ENCODE peak calls at places on chromosomes 6 and 20, in four cellular contexts. One of them, this sample, is unnamed. For H3K4me1, the result is how much of the 10 kb centered on the place peaks cover.

GRCh38 chr20:44643596-44644383 is 7.7 kb downstream of the ADA start:
- DNase-seq in left lung: peak
- DNase-seq in small intestine: peak
- DNase-seq in CD8-positive, alpha-beta T cell: no peak
- DNase-seq in this sample: peak

GRCh38 chr6:129606664-129607063 is 103.3 kb downstream of the ARHGAP18 start:
- DNase-seq in left lung: no peak
- DNase-seq in small intestine: no peak
- DNase-seq in CD8-positive, alpha-beta T cell: no peak
- DNase-seq in this sample: no peak

GRCh38 chr6:74073429-74073828 is 377.4 kb downstream of the CD109 start:
- DNase-seq in left lung: no peak
- DNase-seq in small intestine: no peak
- DNase-seq in CD8-positive, alpha-beta T cell: no peak
- DNase-seq in this sample: no peak

GRCh38 chr20:61185181-61185580 is 66.9 kb upstream of the CDH4 start:
- DNase-seq in left lung: no peak
- DNase-seq in small intestine: no peak
- DNase-seq in CD8-positive, alpha-beta T cell: no peak
- DNase-seq in this sample: no peak

GRCh38 chr6:106373502-106374239 is 13.2 kb downstream of the CRYBG1 start:
- DNase-seq in left lung: no peak
- DNase-seq in small intestine: no peak
- DNase-seq in CD8-positive, alpha-beta T cell: no peak
- DNase-seq in this sample: no peak

GRCh38 chr6:37480951-37481597 is 18.6 kb downstream of the CCDC167 start:
- DNase-seq in left lung: no peak
- DNase-seq in small intestine: no peak
- DNase-seq in CD8-positive, alpha-beta T cell: no peak
- DNase-seq in this sample: no peak

GRCh38 chr6:1757133-1757532 is 147.4 kb downstream of the FOXC1 start:
- DNase-seq in left lung: no peak
- DNase-seq in small intestine: peak
- DNase-seq in CD8-positive, alpha-beta T cell: no peak
- DNase-seq in this sample: no peak

GRCh38 chr6:137222376-137222775 is 3.2 kb upstream of the IFNGR1 start:
- DNase-seq in left lung: no peak
- DNase-seq in small intestine: no peak
- DNase-seq in CD8-positive, alpha-beta T cell: no peak
- DNase-seq in this sample: no peak

GRCh38 chr20:47610247-47610944 is 108.7 kb downstream of the NCOA3 start:
- DNase-seq in left lung: peak
- DNase-seq in small intestine: peak
- DNase-seq in CD8-positive, alpha-beta T cell: no peak
- DNase-seq in this sample: no peak

GRCh38 chr6:43878127-43878634 is 108.2 kb downstream of the VEGFA start:
- DNase-seq in left lung: no peak
- DNase-seq in small intestine: no peak
- DNase-seq in CD8-positive, alpha-beta T cell: no peak
- DNase-seq in this sample: no peak

GRCh38 chr20:49279677-49280462 is 2.0 kb upstream of the ZNFX1 start:
- DNase-seq in left lung: no peak
- DNase-seq in small intestine: no peak
- DNase-seq in CD8-positive, alpha-beta T cell: no peak
- DNase-seq in this sample: no peak

GRCh38 chr20:54570561-54570960 is 95.2 kb downstream of the DOK5 start:
- DNase-seq in left lung: no peak
- DNase-seq in small intestine: no peak
- DNase-seq in CD8-positive, alpha-beta T cell: no peak
- DNase-seq in this sample: no peak

GRCh38 chr6:163180874-163181541 is 233.5 kb upstream of the QKI start:
- DNase-seq in left lung: peak
- DNase-seq in small intestine: no peak
- DNase-seq in CD8-positive, alpha-beta T cell: no peak
- DNase-seq in this sample: no peak

GRCh38 chr6:41716516-41717446 is 18.6 kb downstream of the TFEB start:
- DNase-seq in left lung: no peak
- DNase-seq in small intestine: no peak
- DNase-seq in CD8-positive, alpha-beta T cell: no peak
- DNase-seq in this sample: no peak

GRCh38 chr6:163923658-163924411 is 509.3 kb downstream of the QKI start:
- DNase-seq in left lung: no peak
- DNase-seq in small intestine: no peak
- DNase-seq in CD8-positive, alpha-beta T cell: no peak
- DNase-seq in this sample: no peak

GRCh38 chr6:139240161-139241010 is 51.4 kb downstream of the TXLNB start:
- DNase-seq in left lung: no peak
- DNase-seq in small intestine: peak
- DNase-seq in CD8-positive, alpha-beta T cell: no peak
- DNase-seq in this sample: no peak

GRCh38 chr6:26363882-26364825 is 844 bp upstream of the BTN3A2 start:
- DNase-seq in left lung: no peak
- DNase-seq in small intestine: peak
- DNase-seq in CD8-positive, alpha-beta T cell: no peak
- DNase-seq in this sample: peak

GRCh38 chr6:155955038-155955437 is 499.4 kb upstream of the NOX3 start:
- DNase-seq in left lung: no peak
- DNase-seq in small intestine: no peak
- DNase-seq in CD8-positive, alpha-beta T cell: no peak
- DNase-seq in this sample: no peak

GRCh38 chr20:53691060-53691810 is 97.6 kb upstream of the ZNF217 start:
- DNase-seq in left lung: no peak
- DNase-seq in small intestine: no peak
- DNase-seq in CD8-positive, alpha-beta T cell: no peak
- DNase-seq in this sample: no peak

GRCh38 chr6:145813285-145814034 is 1.1 kb downstream of the FBXO30 start:
- DNase-seq in left lung: no peak
- DNase-seq in small intestine: peak
- DNase-seq in CD8-positive, alpha-beta T cell: no peak
- DNase-seq in this sample: peak

DNA sequence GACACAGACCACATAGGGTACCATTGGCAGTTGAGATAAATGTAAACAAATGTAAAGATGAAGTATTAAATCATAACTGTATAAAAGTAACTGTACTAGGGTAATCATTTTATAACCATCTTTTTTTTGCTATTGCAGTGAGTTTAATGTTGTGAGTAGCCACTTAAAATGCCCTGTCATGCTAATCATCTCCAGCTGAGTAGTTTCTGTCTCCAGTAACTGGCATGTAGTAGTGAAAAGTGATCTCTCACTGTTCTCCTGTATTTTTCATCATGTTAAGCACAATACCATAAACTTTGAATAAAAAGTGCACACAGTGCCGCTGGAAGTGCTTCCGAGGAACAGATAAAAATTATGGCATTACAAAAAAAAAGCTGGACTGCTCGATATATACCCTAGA is 45.0 kb upstream of the OPRM1 start:
- DNase-seq in left lung: no peak
- DNase-seq in small intestine: no peak
- DNase-seq in CD8-positive, alpha-beta T cell: no peak
- DNase-seq in this sample: no peak
- H3K4me1 ChIP-seq in left lung: under half
- H3K4me1 ChIP-seq in small intestine: under half
- H3K4me1 ChIP-seq in CD8-positive, alpha-beta T cell: under half
- H3K4me1 ChIP-seq in this sample: under half

DNA sequence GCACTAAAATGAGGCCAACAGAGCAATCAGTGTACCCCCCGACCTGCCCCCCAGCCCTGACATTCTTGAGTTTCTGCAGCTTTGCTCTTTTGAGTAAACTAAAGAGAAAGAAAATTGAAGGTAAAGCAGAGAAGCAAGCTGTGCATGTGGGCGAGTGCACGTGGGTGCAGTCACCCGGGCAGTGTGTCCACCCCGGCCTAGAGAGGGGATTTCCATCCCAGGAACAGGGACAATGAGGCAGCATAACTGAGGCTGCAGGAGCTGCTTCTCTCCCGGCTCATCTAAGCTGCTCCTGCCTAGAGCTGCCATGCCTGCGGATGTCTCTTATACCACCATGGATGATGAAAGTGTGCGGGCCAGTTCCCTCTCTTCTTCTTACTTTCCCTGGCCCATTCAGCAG is 16.8 kb downstream of the CASS4 start:
- DNase-seq in left lung: no peak
- DNase-seq in small intestine: no peak
- DNase-seq in CD8-positive, alpha-beta T cell: no peak
- DNase-seq in this sample: no peak
- H3K4me1 ChIP-seq in left lung: under half
- H3K4me1 ChIP-seq in small intestine: under half
- H3K4me1 ChIP-seq in CD8-positive, alpha-beta T cell: under half
- H3K4me1 ChIP-seq in this sample: under half

GRCh38 chr20:57713951-57714350 is 4.1 kb upstream of the PMEPA1 start:
- DNase-seq in left lung: no peak
- DNase-seq in small intestine: no peak
- DNase-seq in CD8-positive, alpha-beta T cell: no peak
- DNase-seq in this sample: no peak
- H3K4me1 ChIP-seq in left lung: under half
- H3K4me1 ChIP-seq in small intestine: under half
- H3K4me1 ChIP-seq in CD8-positive, alpha-beta T cell: under half
- H3K4me1 ChIP-seq in this sample: under half

GRCh38 chr6:157552171-157552747 is 171.3 kb downstream of the ZDHHC14 start:
- DNase-seq in left lung: no peak
- DNase-seq in small intestine: no peak
- DNase-seq in CD8-positive, alpha-beta T cell: no peak
- DNase-seq in this sample: no peak
- H3K4me1 ChIP-seq in left lung: under half
- H3K4me1 ChIP-seq in small intestine: under half
- H3K4me1 ChIP-seq in CD8-positive, alpha-beta T cell: under half
- H3K4me1 ChIP-seq in this sample: under half

GRCh38 chr6:105170066-105170465 is 9.7 kb downstream of the POPDC3 start:
- DNase-seq in left lung: no peak
- DNase-seq in small intestine: no peak
- DNase-seq in CD8-positive, alpha-beta T cell: no peak
- DNase-seq in this sample: no peak
- H3K4me1 ChIP-seq in left lung: under half
- H3K4me1 ChIP-seq in small intestine: under half
- H3K4me1 ChIP-seq in CD8-positive, alpha-beta T cell: under half
- H3K4me1 ChIP-seq in this sample: under half

DNA sequence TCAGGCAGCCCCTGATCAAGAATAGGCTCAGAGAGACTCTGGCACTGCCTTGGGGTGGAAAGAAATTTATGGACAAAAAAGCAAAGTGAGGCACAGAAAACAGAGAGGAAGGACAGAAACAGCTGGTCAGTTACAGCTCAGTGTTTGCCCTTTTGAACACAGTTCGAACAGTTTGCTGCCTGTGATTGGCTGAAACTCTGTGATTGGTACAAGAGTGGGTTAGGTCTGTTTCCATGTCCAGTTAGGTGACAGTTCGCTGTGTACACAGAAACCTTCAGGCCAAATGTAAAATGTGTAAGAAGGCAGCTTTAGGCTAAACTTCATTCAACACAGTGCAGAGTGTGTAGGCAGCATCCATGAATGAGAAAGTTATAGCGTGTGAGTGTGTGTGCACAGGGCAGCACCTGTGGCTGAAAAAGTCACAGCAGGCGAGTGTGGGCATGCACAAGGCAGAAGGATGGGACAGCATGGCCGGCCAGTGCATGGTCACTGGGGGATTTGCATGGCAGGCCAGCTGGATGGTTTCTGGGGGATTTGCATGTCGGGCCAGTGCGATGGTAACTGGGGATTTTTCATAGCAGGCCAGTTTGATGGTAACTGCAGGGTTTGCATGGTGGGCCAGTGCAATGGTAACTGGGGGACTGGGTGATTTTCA is 75.4 kb upstream of the FRMD1 start:
- DNase-seq in left lung: no peak
- DNase-seq in small intestine: peak
- DNase-seq in CD8-positive, alpha-beta T cell: no peak
- DNase-seq in this sample: no peak
- H3K4me1 ChIP-seq in left lung: under half
- H3K4me1 ChIP-seq in small intestine: under half
- H3K4me1 ChIP-seq in CD8-positive, alpha-beta T cell: under half
- H3K4me1 ChIP-seq in this sample: under half

GRCh38 chr6:335572-335971 is 43.3 kb downstream of the DUSP22 start:
- DNase-seq in left lung: no peak
- DNase-seq in small intestine: no peak
- DNase-seq in CD8-positive, alpha-beta T cell: no peak
- DNase-seq in this sample: no peak
- H3K4me1 ChIP-seq in left lung: under half
- H3K4me1 ChIP-seq in small intestine: under half
- H3K4me1 ChIP-seq in CD8-positive, alpha-beta T cell: under half
- H3K4me1 ChIP-seq in this sample: under half

This sample was measured in naive thymus-derived CD4-positive, alpha-beta T cell.